ENCODE peak calls at places on chromosome 9, in six cellular contexts. M is sigmoid colon, O is endodermal cell, L is prostate gland, G is adrenal gland, N is heart right ventricle. S is an unnamed sample.

GRCh38 chr9:135227641-135228251 is 140.3 kb downstream of the OLFM1 start:
- DNase-seq in M (peak; percentile 50), O (peak; percentile 33), L (no peak), G (no peak), N (no peak), S (no peak)

GRCh38 chr9:93254061-93254481 is 70.1 kb downstream of the WNK2 start:
- DNase-seq in M (peak; percentile 38), O (no peak), L (no peak), G (no peak), N (no peak), S (no peak)

GRCh38 chr9:96139592-96140251 is 162.3 kb downstream of the HSD17B3 start:
- DNase-seq in M (peak; percentile 91), O (no peak), L (peak; percentile 88), G (peak; percentile 61), N (no peak), S (peak; percentile 95)

GRCh38 chr9:87510251-87510683 is 12.6 kb downstream of the DAPK1 start:
- DNase-seq in M (no peak), O (no peak), L (no peak), G (no peak), N (no peak), S (no peak)

GRCh38 chr9:90964101-90965020 is 162.7 kb downstream of the SYK start:
- DNase-seq in M (no peak), O (peak; percentile 64), L (no peak), G (no peak), N (no peak), S (no peak)

GRCh38 chr9:105188746-105189145 is 55.7 kb upstream of the SLC44A1 start:
- DNase-seq in M (no peak), O (no peak), L (no peak), G (no peak), N (no peak), S (no peak)

GRCh38 chr9:109817146-109817845 is 37.3 kb downstream of the PALM2AKAP2 start:
- DNase-seq in M (no peak), O (no peak), L (no peak), G (no peak), N (no peak), S (peak; percentile 77)

GRCh38 chr9:35651964-35652828 is 1.5 kb upstream of the SIT1 start:
- DNase-seq in M (no peak), O (no peak), L (no peak), G (no peak), N (no peak), S (peak; percentile 56)

GRCh38 chr9:35732185-35733108 is at the start of the genes CREB3 and TLN1:
- DNase-seq in M (peak; percentile 100), O (peak; percentile 98), L (peak; percentile 98), G (peak; percentile 98), N (peak; percentile 98), S (peak; percentile 100)

GRCh38 chr9:72564517-72565281 is 43.3 kb downstream of the TMC1 start:
- DNase-seq in M (no peak), O (no peak), L (peak; percentile 56), G (no peak), N (no peak), S (no peak)

GRCh38 chr9:96317335-96317980 is 15.5 kb upstream of the HSD17B3 start:
- DNase-seq in M (peak; percentile 70), O (peak; percentile 85), L (peak; percentile 32), G (peak; percentile 44), N (peak; percentile 40), S (peak; percentile 23)

GRCh38 chr9:20592673-20593072 is 29.6 kb downstream of the MLLT3 start:
- DNase-seq in M (no peak), O (no peak), L (no peak), G (no peak), N (no peak), S (no peak)

GRCh38 chr9:6214903-6215302 is 704 bp upstream of the IL33 start:
- DNase-seq in M (no peak), O (no peak), L (no peak), G (no peak), N (no peak), S (no peak)

GRCh38 chr9:81182421-81182820 is 506.9 kb downstream of the TLE1 start:
- DNase-seq in M (no peak), O (peak; percentile 35), L (no peak), G (no peak), N (no peak), S (peak; percentile 65)

GRCh38 chr9:83457005-83457404 is 81.2 kb downstream of the FRMD3 start:
- DNase-seq in M (no peak), O (no peak), L (no peak), G (no peak), N (no peak), S (no peak)

GRCh38 chr9:113986931-113987330 is 91.2 kb downstream of the AMBP start:
- DNase-seq in M (no peak), O (no peak), L (no peak), G (no peak), N (no peak), S (no peak)

GRCh38 chr9:77649109-77649812 is 1.1 kb upstream of the GNA14 start:
- DNase-seq in M (no peak), O (no peak), L (no peak), G (no peak), N (no peak), S (no peak)

GRCh38 chr9:97689401-97689800 is 7.7 kb downstream of the XPA start:
- DNase-seq in M (no peak), O (no peak), L (no peak), G (no peak), N (no peak), S (no peak)

DNA sequence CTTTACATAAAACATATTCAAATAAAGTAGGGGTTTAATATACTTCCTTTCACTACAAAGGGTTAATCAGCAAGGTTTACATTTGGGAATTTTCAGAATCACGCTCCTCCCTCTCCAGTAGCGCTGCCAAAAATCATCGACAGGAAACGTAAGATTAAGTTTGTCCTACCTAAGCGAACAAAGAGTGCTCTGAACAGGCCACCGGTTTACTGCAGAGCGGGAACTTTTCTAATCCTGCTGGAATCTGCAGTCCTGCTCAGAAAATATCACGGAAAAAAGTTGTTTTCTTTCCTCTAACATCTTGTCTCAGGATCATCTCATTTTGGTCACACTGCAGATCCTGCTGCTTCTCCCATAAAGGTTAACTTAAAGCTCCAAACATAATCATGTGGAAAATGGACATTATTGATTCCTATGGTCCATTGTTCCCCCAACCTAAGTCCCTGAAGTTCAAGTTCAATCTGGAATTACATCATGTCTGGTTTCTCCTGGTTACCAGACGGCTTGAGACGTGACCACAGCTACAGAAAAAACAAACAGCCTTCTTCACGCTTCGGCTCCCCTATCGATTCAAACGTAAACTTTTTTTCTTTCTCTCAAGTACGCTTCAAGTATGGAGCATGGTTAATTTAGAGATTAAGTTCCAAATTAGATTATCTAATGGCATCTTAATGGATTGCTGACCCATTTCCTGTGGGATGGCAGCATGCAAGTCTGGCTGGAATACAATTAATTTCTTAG is 217.6 kb downstream of the NFIB start:
- DNase-seq in M (no peak), O (no peak), L (peak; percentile 40), G (no peak), N (peak; percentile 63), S (peak; percentile 84)
- H3K4me3 ChIP-seq in M (peak overlapping the region; percentile 13), O (peak overlapping the region; percentile 59), L (peak overlapping the region; percentile 5), G (no peak overlapping the region), N (no peak overlapping the region), S (peak overlapping the region; percentile 4)

GRCh38 chr9:124019771-124020519 is 8.4 kb downstream of the LHX2 start:
- DNase-seq in M (no peak), O (no peak), L (no peak), G (no peak), N (no peak), S (no peak)

GRCh38 chr9:124024107-124024506 is 12.5 kb downstream of the LHX2 start:
- DNase-seq in M (peak; percentile 26), O (no peak), L (no peak), G (no peak), N (no peak), S (no peak)

GRCh38 chr9:124021385-124021769 is 9.8 kb downstream of the LHX2 start:
- DNase-seq in M (no peak), O (no peak), L (no peak), G (no peak), N (no peak), S (no peak)

GRCh38 chr9:124020520-124021384 is 9.2 kb downstream of the LHX2 start:
- DNase-seq in M (no peak), O (peak; percentile 83), L (no peak), G (no peak), N (no peak), S (no peak)

DNA sequence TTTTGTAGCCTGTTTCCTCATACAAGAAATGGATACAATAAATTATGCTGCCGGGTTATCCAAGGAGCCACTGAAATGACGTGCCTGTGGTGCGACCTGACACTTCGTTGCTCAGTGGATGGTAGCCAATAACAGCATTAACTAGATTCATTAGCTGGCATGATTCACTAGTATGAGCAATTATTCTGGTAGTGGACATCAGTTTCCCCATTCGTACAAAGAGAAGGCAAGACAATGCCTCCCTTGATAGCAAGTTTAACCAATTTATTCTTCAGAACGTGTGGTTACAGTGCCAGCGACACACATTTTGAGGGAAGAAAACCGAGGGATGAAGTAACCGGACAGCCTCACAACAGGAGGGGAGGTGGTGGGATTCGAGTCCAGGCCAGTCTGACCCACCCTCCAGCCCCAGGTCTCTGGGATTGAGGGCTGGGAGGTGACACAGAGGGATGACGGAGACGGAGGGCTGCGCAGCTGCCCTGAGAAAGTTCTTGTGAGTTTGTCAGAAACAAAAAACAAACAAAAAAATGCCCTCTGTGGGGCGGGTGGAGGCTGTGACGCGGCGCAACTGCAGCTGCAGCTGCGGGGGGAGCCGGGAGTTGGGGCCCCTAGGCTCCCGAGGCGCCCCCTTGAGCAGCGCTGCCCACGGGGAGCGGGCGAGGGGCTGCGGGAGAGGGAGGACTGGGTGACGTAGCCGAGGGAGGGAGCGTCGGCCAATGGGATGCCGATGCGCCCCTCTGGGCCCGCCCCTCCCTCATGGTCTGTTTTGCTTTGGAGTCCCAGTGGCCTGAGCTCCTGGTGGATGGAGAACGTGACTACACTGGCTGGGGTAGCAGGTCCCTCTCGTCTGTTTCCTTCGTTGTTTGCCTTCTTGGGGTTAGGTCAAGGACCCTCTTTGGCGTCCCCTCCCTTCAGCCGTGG is 10.9 kb downstream of the LHX2 start:
- DNase-seq in M (no peak), O (peak; percentile 93), L (no peak), G (no peak), N (no peak), S (no peak)
- H3K27me3 ChIP-seq in M (peaks cover 71% of the 10 kb centered on the region), O (peaks cover 99% of the 10 kb centered on the region), L (peaks cover 47% of the 10 kb centered on the region), G (peaks cover 68% of the 10 kb centered on the region), N (peaks cover 97% of the 10 kb centered on the region), S (no peaks in the 10 kb centered on the region)

DNA sequence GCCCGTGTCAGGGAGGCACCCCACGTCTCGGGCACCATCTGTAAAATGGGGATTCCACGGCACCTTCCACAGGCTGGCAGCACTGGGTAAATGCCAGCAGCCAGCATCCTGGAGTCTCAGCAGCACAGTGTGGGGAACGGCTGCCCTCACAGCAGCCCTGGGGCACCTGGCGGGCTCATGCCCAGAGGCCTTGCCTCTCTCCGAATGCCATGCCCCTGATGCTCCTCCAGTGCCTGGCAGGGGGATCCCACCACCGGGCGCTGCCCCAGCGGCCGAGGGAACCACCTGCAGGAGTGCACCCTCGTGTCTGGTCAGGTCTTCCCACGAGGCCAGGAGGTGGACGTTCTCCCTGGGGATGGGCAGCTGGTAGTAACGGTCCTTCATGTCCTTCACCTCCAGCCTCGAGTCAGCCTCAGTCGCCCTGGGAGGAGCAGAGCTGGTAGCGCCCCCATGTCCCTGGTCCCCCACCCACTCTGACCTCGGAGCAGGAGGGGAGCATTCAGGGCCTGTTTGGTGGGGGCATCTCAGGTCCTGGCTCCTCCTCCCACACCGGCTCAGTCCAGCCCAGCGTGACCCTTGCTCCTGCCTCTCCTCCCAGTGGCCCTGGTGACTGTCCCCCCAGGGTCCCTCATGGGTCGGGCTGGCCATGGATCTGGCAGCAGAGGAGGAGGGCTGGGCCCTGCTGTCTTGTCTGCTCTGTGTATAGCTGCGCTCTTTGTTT is 49.9 kb upstream of the NRARP start:
- DNase-seq in M (no peak), O (peak; percentile 30), L (no peak), G (no peak), N (no peak), S (no peak)
- H3K9me3 ChIP-seq in M (peaks cover 7% of the 10 kb centered on the region), O (peaks cover 17% of the 10 kb centered on the region), L (no peaks in the 10 kb centered on the region), G (no peaks in the 10 kb centered on the region), N (no peaks in the 10 kb centered on the region), S (peaks cover 3% of the 10 kb centered on the region)

GRCh38 chr9:69771775-69772418 is 12.1 kb upstream of the PTAR1 start:
- DNase-seq in M (no peak), O (no peak), L (no peak), G (no peak), N (no peak), S (peak; percentile 10)
- H3K4me3 ChIP-seq in M (no peak overlapping the region), O (no peak overlapping the region), L (no peak overlapping the region), G (no peak overlapping the region), N (no peak overlapping the region), S (no peak overlapping the region)

S was measured in MG63.